ENCODE peak calls at places on chromosome 10, in four cellular contexts. V, Q, X and F are unnamed samples.

GRCh38 chr10:96250349-96250748 is 21.0 kb downstream of the BLNK start:
- DNase-seq in Q (no peak), X (no peak), V (no peak), F (no peak)

GRCh38 chr10:129161184-129161583 is 305.9 kb upstream of the MGMT start:
- DNase-seq in X (no peak), V (no peak), Q (no peak), F (no peak)

GRCh38 chr10:99234739-99235468 is 748 bp downstream of the HPSE2 start:
- DNase-seq in Q (no peak), V (no peak), X (no peak), F (no peak)

GRCh38 chr10:132469197-132469942 is 68.2 kb upstream of the INPP5A start:
- DNase-seq in Q (no peak), X (no peak), V (no peak), F (no peak)

GRCh38 chr10:86580549-86580886 is 58.9 kb upstream of the WAPL start:
- DNase-seq in Q (no peak), V (no peak), X (no peak), F (no peak)

GRCh38 chr10:13404305-13404759 is 56.2 kb upstream of the SEPHS1 start:
- DNase-seq in V (no peak), X (peak), Q (no peak), F (no peak)

GRCh38 chr10:21340341-21340740 is 185.1 kb downstream of the SKIDA1 start:
- DNase-seq in X (no peak), Q (no peak), V (no peak), F (no peak)

GRCh38 chr10:74825033-74825370 is 1.4 kb upstream of the KAT6B start:
- DNase-seq in V (no peak), X (no peak), Q (no peak), F (no peak)

GRCh38 chr10:84603971-84604370 is 275.6 kb downstream of the CCSER2 start:
- DNase-seq in V (no peak), X (no peak), Q (no peak), F (no peak)

GRCh38 chr10:73837072-73837471 is 25.7 kb upstream of the NDST2 start:
- DNase-seq in V (no peak), Q (no peak), X (no peak), F (no peak)

GRCh38 chr10:119769886-119770285 is 44.0 kb downstream of the INPP5F start:
- DNase-seq in X (no peak), V (no peak), Q (no peak), F (no peak)

GRCh38 chr10:71029411-71029881 is 141.1 kb upstream of the PCBD1 start:
- DNase-seq in V (no peak), X (no peak), Q (no peak), F (no peak)

GRCh38 chr10:102410427-102411073 is 8.0 kb downstream of the PSD start:
- DNase-seq in X (no peak), Q (no peak), V (no peak), F (no peak)

GRCh38 chr10:105843786-105844560 is 1202.9 kb downstream of the SORCS3 start:
- DNase-seq in X (no peak), Q (no peak), V (peak), F (no peak)

GRCh38 chr10:30059209-30060107 is at the start of gene JCAD:
- DNase-seq in Q (no peak), X (peak), V (no peak), F (peak)

GRCh38 chr10:51291961-51292360 is 217.7 kb downstream of the PRKG1 start:
- DNase-seq in X (no peak), V (no peak), Q (no peak), F (no peak)

GRCh38 chr10:111392910-111393309 is 316.1 kb downstream of the ADRA2A start:
- DNase-seq in X (no peak), Q (no peak), V (no peak), F (no peak)

GRCh38 chr10:52066383-52066782 is 247.7 kb upstream of the DKK1 start:
- DNase-seq in V (no peak), Q (no peak), X (no peak), F (peak)

GRCh38 chr10:95400789-95401188 is 110.0 kb upstream of the PDLIM1 start:
- DNase-seq in X (no peak), V (no peak), Q (no peak), F (no peak)

GRCh38 chr10:128877936-128878335 is 589.1 kb upstream of the MGMT start:
- DNase-seq in V (no peak), X (no peak), Q (no peak), F (no peak)

GRCh38 chr10:22620140-22620857 is 94.1 kb downstream of the PIP4K2A start:
- DNase-seq in V (no peak), X (peak), Q (no peak), F (no peak)

GRCh38 chr10:101781984-101782810 is 1.0 kb downstream of the NPM3 start:
- DNase-seq in Q (no peak), V (no peak), X (no peak), F (peak)

GRCh38 chr10:77357611-77358010 is 280.0 kb downstream of the KCNMA1 start:
- DNase-seq in X (no peak), V (no peak), Q (no peak), F (no peak)

GRCh38 chr10:124935946-124936345 is 6.0 kb upstream of the ZRANB1 start:
- DNase-seq in X (peak), Q (no peak), V (no peak), F (no peak)

GRCh38 chr10:86044029-86044428 is 322.6 kb downstream of the GRID1 start:
- DNase-seq in X (no peak), Q (no peak), V (no peak), F (no peak)

GRCh38 chr10:96236090-96236478 is 35.3 kb downstream of the BLNK start:
- DNase-seq in X (no peak), Q (no peak), V (no peak), F (no peak)

GRCh38 chr10:4804505-4804904 is 21.5 kb upstream of the AKR1E2 start:
- DNase-seq in X (no peak), V (no peak), Q (no peak), F (no peak)

GRCh38 chr10:101780818-101781654 is 2.2 kb downstream of the NPM3 start:
- DNase-seq in X (peak), Q (peak), V (peak), F (peak)

GRCh38 chr10:79946270-79947082 is 2.4 kb downstream of the SFTPD start:
- DNase-seq in Q (no peak), X (no peak), V (no peak), F (peak)

GRCh38 chr10:75395171-75395954 is 6.2 kb downstream of the ZNF503 start:
- DNase-seq in Q (no peak), V (no peak), X (peak), F (no peak)

GRCh38 chr10:16929067-16929466 is 111.8 kb upstream of the RSU1 start:
- DNase-seq in Q (peak), V (no peak), X (no peak), F (no peak)

GRCh38 chr10:119216137-119216536 is 8.8 kb downstream of the GRK5 start:
- DNase-seq in Q (no peak), V (no peak), X (no peak), F (no peak)

GRCh38 chr10:69624245-69624786 is 5.7 kb upstream of the FAM241B start:
- DNase-seq in V (no peak), X (no peak), Q (no peak), F (no peak)

GRCh38 chr10:69629519-69629896 is 539 bp upstream of the FAM241B start:
- DNase-seq in Q (no peak), X (peak), V (no peak), F (no peak)

GRCh38 chr10:69628876-69629275 is 1.2 kb upstream of the FAM241B start:
- DNase-seq in V (no peak), X (peak), Q (no peak), F (no peak)

GRCh38 chr10:69629897-69630650 is at the start of gene FAM241B:
- DNase-seq in Q (no peak), X (peak), V (no peak), F (peak)

DNA sequence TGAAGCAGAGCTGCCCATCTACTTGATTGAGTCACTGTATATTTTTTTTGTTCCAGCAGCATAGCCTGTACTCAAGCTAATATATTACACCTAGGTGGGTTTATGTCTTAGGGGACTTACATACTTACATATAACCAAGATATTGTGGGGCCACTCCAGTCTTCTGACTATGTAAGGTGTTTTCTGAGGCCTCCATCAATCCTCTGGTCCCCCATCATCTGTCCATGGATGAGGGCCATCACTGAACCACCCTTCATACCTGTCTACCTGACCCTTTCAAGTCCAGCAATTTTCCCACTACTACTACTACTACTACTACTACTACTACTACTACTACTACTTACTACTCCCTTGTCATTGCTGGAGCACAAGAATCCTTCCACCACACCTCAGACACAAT is 3.2 kb upstream of the FAM241B start:
- DNase-seq in V (no peak), Q (no peak), X (no peak), F (no peak)
- TF ChIP-seq TARDBP in V (no peak), Q (no peak), X (no peak), F (no peak)

GRCh38 chr10:44030132-44030531 is 354.8 kb downstream of the CXCL12 start:
- DNase-seq in X (no peak), V (no peak), Q (no peak), F (no peak)
- TF ChIP-seq SP1 in X (no peak), V (no peak), Q (no peak), F (no peak)

DNA sequence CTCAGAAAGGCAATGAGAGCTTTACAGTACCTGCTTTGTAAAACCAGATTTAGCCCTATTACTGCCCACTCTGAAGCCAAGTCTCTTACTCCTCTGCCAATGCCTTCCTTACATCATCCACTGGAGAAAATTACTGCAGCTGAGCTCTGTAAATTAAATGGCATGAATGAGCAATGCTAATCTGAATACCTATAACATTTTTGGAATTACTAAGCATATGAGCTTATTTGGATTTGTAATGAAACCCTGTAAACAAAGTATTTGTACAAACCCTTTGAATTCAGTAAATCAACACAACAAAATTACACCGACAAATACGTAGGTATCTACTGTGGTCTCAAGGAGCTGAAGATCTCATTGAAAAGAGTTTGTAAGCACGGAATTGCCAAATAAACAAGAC is 12.1 kb upstream of the CCNY start:
- DNase-seq in X (no peak), V (no peak), Q (no peak), F (no peak)
- TF ChIP-seq TARDBP in X (no peak), V (no peak), Q (no peak), F (no peak)

DNA sequence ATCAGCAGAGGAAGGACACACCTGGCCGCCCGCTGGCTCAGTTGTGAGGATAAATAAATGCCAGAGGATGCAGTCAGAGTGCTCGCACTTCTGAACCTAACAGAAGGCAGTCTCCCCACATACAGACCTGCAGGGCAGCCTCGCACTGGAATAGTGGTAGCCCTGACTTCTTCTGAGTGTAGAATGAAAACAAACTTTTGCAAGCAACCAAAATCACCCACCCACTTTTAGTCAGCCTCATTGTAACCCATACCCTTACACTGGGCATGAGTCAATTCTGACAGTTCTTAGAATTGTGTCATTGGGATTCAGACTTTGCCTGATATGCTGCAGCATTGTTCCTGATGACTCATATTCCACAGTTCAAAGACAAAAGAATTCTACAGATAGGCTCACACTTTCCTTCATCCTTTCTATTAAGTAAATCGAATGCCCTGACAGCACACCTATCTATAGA is 167.0 kb upstream of the CDK1 start:
- DNase-seq in V (no peak), Q (peak), X (peak), F (no peak)
- TF ChIP-seq SP1 in V (no peak), Q (no peak), X (no peak), F (no peak)

GRCh38 chr10:123303581-123303980 is 149.4 kb downstream of the BUB3 start:
- DNase-seq in V (no peak), Q (no peak), X (no peak), F (no peak)

GRCh38 chr10:123297175-123297574 is 143.0 kb downstream of the BUB3 start:
- DNase-seq in V (no peak), Q (no peak), X (no peak), F (no peak)

GRCh38 chr10:123298583-123298982 is 144.4 kb downstream of the BUB3 start:
- DNase-seq in Q (no peak), X (no peak), V (no peak), F (no peak)

GRCh38 chr10:123299598-123299997 is 145.4 kb downstream of the BUB3 start:
- DNase-seq in X (no peak), V (no peak), Q (no peak), F (no peak)

DNA sequence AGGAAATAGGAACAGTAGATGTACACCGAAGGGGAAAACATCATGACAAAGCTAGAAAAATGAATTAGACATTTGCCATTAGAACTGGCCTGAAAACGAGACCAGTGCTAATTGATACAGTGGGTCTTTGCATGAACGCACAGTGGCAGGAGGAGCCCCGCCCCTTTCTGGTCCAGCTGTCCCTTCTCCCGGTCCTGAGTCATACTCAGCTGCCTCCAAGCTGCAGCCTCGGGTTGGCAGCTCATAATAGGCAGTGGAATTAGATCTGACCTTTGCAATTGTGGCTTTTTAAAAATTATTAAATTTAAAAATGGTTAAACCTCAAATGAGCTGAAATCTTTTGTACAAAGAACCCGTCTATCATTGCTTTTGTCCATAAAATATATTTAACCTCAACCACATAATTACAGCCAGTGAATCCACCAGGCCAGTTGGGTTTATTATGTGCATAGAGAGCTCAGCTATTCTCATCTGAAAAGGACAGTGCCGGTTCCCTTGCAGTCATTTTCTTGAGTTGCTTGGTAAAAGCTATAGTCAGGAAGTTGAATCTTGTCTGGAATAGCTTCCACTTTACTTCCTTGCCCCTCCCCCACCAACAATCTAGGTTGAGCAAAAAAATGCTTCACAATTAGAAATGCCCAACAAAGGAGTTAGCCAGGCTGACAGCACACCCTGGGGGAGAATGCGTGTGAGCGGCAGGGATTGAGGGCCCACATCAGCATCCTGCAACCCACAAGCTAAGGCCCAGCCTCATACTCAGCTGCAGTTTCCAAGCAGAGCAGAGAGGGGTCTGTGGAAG is 147.1 kb downstream of the BUB3 start:
- DNase-seq in Q (no peak), V (no peak), X (peak), F (peak)
- TF ChIP-seq TARDBP in Q (no peak), V (no peak), X (no peak), F (no peak)

GRCh38 chr10:88271736-88272135 is 311.4 kb downstream of the RNLS start:
- DNase-seq in X (no peak), V (no peak), Q (no peak), F (no peak)
- TF ChIP-seq SP1 in X (no peak), V (no peak), Q (no peak), F (no peak)

DNA sequence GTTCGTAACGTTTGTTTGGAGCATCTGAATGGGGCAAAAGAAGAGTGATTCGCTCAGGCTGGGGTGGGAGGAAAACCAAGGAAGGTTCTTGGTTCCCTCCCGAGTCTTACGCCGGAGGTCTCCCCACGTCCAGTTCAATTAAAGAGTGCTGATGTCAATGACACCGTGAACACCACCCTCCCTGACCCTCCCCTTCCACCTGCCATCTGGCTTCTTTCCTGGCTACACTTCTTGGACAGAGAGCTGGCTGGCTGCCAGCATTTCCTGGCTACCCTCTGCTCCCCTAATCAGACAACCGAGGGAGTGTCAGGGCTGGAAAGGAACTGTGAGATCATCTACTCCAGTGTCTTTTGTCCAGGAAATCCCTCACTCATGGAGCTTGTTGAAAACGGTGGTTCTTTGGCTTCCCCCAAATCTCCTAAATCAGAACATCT is 24.1 kb upstream of the FFAR4 start:
- DNase-seq in X (no peak), V (no peak), Q (no peak), F (no peak)
- TF ChIP-seq TARDBP in X (no peak), V (no peak), Q (no peak), F (no peak)

DNA sequence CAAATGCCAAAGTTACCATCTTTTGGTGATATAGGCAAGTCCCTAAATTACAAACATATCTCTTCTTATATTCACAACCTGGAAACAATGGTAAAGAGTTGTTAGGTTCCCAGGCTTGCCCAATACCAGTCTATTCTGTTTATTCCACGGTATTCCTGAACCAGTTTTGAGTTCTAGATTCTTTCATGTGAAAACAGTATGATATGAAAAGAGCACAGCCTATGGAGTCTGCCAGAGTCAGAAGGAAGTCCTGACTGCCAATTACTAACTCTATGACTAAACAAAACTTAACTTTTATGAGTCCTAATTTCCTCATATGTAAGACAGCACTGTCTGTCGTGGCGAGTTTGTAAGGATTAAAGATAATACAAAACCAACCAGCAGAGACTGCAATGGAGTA is 5.6 kb downstream of the ABI1 start:
- DNase-seq in V (no peak), X (no peak), Q (no peak), F (no peak)
- TF ChIP-seq SP1 in V (no peak), X (no peak), Q (no peak), F (no peak)

DNA sequence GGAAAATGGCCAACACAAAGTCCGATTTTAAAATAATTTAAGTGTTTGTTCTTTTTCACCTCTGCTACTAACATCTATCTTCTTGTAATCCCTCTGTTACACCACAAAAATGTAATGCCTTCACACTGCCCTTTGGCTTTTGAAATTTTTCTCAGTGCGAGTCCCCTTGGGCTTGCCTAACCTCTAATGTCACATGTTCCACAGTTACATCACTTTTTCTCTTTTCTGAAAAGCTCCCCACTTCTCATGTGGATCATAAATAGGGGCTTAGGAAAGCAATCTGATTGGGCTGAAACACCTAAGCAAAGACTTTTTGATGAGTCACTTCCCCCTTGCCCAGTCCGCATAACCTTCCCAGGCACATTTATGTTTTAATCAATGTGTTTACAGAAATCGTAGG is 288.2 kb downstream of the IPMK start:
- DNase-seq in V (no peak), X (no peak), Q (no peak), F (no peak)
- TF ChIP-seq TARDBP in V (no peak), X (no peak), Q (no peak), F (no peak)

DNA sequence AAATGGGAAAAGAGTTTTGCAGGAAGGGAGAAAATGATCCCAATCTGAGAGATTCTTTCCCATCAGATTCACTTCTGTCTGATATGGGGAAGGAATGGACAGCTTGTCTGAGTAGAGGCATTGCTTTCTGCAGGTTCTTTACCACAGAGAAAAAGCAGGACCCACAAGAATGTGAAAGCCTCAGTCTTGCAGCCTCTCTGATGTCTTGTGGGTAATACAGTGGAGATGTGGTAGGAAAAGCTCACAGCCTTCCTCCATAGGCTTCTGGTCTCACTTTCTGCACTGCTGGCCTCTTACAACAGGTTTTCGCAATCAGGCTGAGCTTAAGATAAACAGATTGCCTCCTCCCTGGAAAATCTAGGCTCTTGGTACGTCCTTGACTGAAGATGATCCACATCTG is 551 bp downstream of the IFIT1 start:
- DNase-seq in X (no peak), V (no peak), Q (no peak), F (no peak)
- TF ChIP-seq SP1 in X (no peak), V (no peak), Q (no peak), F (no peak)